ENCODE peak calls at places on chromosomes 4 and X, in six cellular contexts. F, U, R, X, P and N are unnamed samples.

GRCh38 chr4:169723207-169723606 is 34.5 kb downstream of the HPF1 start:
- DNase-seq in F (peak), U (peak), R (peak), X (peak), P (no peak), N (no peak)

GRCh38 chrX:117835034-117835433 is 281.6 kb downstream of the KLHL13 start:
- DNase-seq in F (no peak), U (peak), R (no peak), X (peak), P (peak), N (no peak)

GRCh38 chrX:10190367-10190766 is 33.6 kb downstream of the CLCN4 start:
- DNase-seq in F (peak), U (peak), R (peak), X (peak), P (peak), N (peak)

GRCh38 chr4:94455081-94455480 is 3.3 kb downstream of the PDLIM5 start:
- DNase-seq in F (peak), U (no peak), R (no peak), X (peak), P (no peak), N (peak)

GRCh38 chr4:159455675-159456235 is 352.9 kb downstream of the RAPGEF2 start:
- DNase-seq in F (peak), U (peak), R (no peak), X (peak), P (peak), N (peak)

GRCh38 chr4:186294160-186294559 is 28.2 kb downstream of the F11 start:
- DNase-seq in F (no peak), U (no peak), R (no peak), X (no peak), P (no peak), N (no peak)

GRCh38 chr4:159515314-159516025 is 412.6 kb downstream of the RAPGEF2 start:
- DNase-seq in F (no peak), U (no peak), R (no peak), X (no peak), P (no peak), N (no peak)

GRCh38 chr4:103168993-103169392 is 29.1 kb downstream of the CENPE start:
- DNase-seq in F (peak), U (no peak), R (no peak), X (no peak), P (no peak), N (no peak)

GRCh38 chr4:142846729-142847606 is 867 bp upstream of the INPP4B start:
- DNase-seq in F (peak), U (peak), R (no peak), X (peak), P (peak), N (peak)

GRCh38 chr4:55736605-55737183 is 82.9 kb upstream of the EXOC1L start:
- DNase-seq in F (no peak), U (peak), R (no peak), X (peak), P (peak), N (no peak)

GRCh38 chrX:10618911-10619310 is 1.5 kb downstream of the MID1 start:
- DNase-seq in F (peak), U (peak), R (no peak), X (no peak), P (no peak), N (no peak)

GRCh38 chrX:118215346-118215745 is 98.7 kb upstream of the KLHL13 start:
- DNase-seq in F (no peak), U (no peak), R (no peak), X (peak), P (no peak), N (no peak)

GRCh38 chr4:96134806-96135205 is 294.9 kb downstream of the PDHA2 start:
- DNase-seq in F (no peak), U (no peak), R (no peak), X (no peak), P (no peak), N (no peak)

GRCh38 chr4:4803904-4804296 is 55.6 kb upstream of the MSX1 start:
- DNase-seq in F (no peak), U (no peak), R (no peak), X (no peak), P (no peak), N (no peak)

GRCh38 chr4:6961496-6962210 is 52.0 kb downstream of the TBC1D14 start:
- DNase-seq in F (no peak), U (no peak), R (no peak), X (no peak), P (no peak), N (no peak)

GRCh38 chrX:130994671-130995070 is 63.5 kb upstream of the ARHGAP36 start:
- DNase-seq in F (peak), U (peak), R (no peak), X (no peak), P (peak), N (no peak)

GRCh38 chrX:17944833-17945497 is 83.9 kb upstream of the RAI2 start:
- DNase-seq in F (no peak), U (peak), R (no peak), X (no peak), P (no peak), N (no peak)

GRCh38 chrX:30864383-30864785 is 24.7 kb downstream of the TAB3 start:
- DNase-seq in F (no peak), U (peak), R (no peak), X (peak), P (no peak), N (no peak)

GRCh38 chrX:134677332-134677731 is 19.1 kb upstream of the PLAC1 start:
- DNase-seq in F (no peak), U (no peak), R (no peak), X (no peak), P (no peak), N (no peak)

GRCh38 chr4:2049811-2050210 is 9.3 kb upstream of the NAT8L start:
- DNase-seq in F (no peak), U (no peak), R (no peak), X (no peak), P (no peak), N (no peak)

GRCh38 chr4:186144180-186144579 is 39.7 kb downstream of the FAM149A start:
- DNase-seq in F (peak), U (peak), R (no peak), X (peak), P (peak), N (no peak)

GRCh38 chr4:16104520-16104919 is 20.7 kb upstream of the PROM1 start:
- DNase-seq in F (no peak), U (no peak), R (no peak), X (no peak), P (no peak), N (no peak)

GRCh38 chrX:46211079-46211478 is 334.1 kb downstream of the ZNF674 start:
- DNase-seq in F (no peak), U (no peak), R (no peak), X (no peak), P (no peak), N (no peak)

GRCh38 chrX:120145295-120145925 is 13.0 kb upstream of the RHOXF2 start:
- DNase-seq in F (no peak), U (no peak), R (no peak), X (no peak), P (no peak), N (no peak)

GRCh38 chrX:49186125-49187027 is at the start of gene PRICKLE3:
- DNase-seq in F (peak), U (peak), R (no peak), X (peak), P (peak), N (peak)

GRCh38 chrX:107324493-107325310 is 118.3 kb downstream of the DNAAF6 start:
- DNase-seq in F (peak), U (peak), R (no peak), X (peak), P (peak), N (peak)

GRCh38 chr4:40897557-40898203 is 147.9 kb downstream of the NSUN7 start:
- DNase-seq in F (peak), U (peak), R (peak), X (peak), P (peak), N (peak)

GRCh38 chr4:127668770-127669169 is 36.0 kb downstream of the INTU start:
- DNase-seq in F (no peak), U (no peak), R (no peak), X (peak), P (no peak), N (no peak)

GRCh38 chr4:79906996-79907395 is 166.0 kb downstream of the ANTXR2 start:
- DNase-seq in F (no peak), U (no peak), R (no peak), X (no peak), P (no peak), N (no peak)

GRCh38 chr4:14920759-14921313 is 81.4 kb upstream of the CPEB2 start:
- DNase-seq in F (no peak), U (peak), R (no peak), X (no peak), P (no peak), N (no peak)

GRCh38 chr4:134028411-134028810 is 173.2 kb downstream of the PABPC4L start:
- DNase-seq in F (no peak), U (no peak), R (no peak), X (peak), P (no peak), N (peak)

GRCh38 chr4:100208964-100209363 is 18.7 kb upstream of the DDIT4L start:
- DNase-seq in F (no peak), U (no peak), R (no peak), X (peak), P (peak), N (no peak)

GRCh38 chr4:186624951-186625350 is 69.6 kb upstream of the MTNR1A start:
- DNase-seq in F (peak), U (peak), R (peak), X (peak), P (no peak), N (no peak)

GRCh38 chrX:15853586-15854079 is 980 bp downstream of the AP1S2 start:
- DNase-seq in F (peak), U (no peak), R (no peak), X (no peak), P (no peak), N (no peak)

GRCh38 chr4:164731827-164732474 is 22.0 kb upstream of the SMIM31 start:
- DNase-seq in F (peak), U (peak), R (peak), X (peak), P (peak), N (no peak)

GRCh38 chr4:727576-727975 is 21.9 kb downstream of the PCGF3 start:
- DNase-seq in F (peak), U (no peak), R (no peak), X (peak), P (no peak), N (no peak)